ENCODE peak calls at places on chromosomes 13 and 19, in nine cellular contexts. H, D, P, V, S, R, L, M and Y are unnamed samples.

GRCh38 chr13:72208112-72208645 is 341.2 kb upstream of the DACH1 start:
- DNase-seq in V (no peak), L (no peak), H (no peak), P (no peak), D (no peak), S (no peak), R (no peak), M (no peak), Y (no peak)

GRCh38 chr19:33802801-33803200 is 6.1 kb downstream of the KCTD15 start:
- DNase-seq in D (no peak), R (no peak), V (no peak), P (no peak), M (no peak), L (no peak), H (no peak), S (no peak), Y (no peak)

GRCh38 chr19:17091758-17092333 is 16.3 kb downstream of the MYO9B start:
- DNase-seq in M (no peak), P (no peak), R (peak; percentile 43), L (no peak), H (peak; percentile 84), V (no peak), S (no peak), D (no peak), Y (no peak)

GRCh38 chr13:66195238-66195637 is 1034.9 kb downstream of the PCDH9 start:
- DNase-seq in L (no peak), D (no peak), V (no peak), S (no peak), R (no peak), M (no peak), P (no peak), H (no peak), Y (no peak)

GRCh38 chr19:7492142-7493055 is 3.6 kb upstream of the PEX11G start:
- DNase-seq in M (no peak), S (peak; percentile 78), D (no peak), V (no peak), L (no peak), R (no peak), H (no peak), P (no peak), Y (no peak)

GRCh38 chr13:94667190-94667589 is 45.2 kb downstream of the SOX21 start:
- DNase-seq in P (no peak), H (no peak), R (no peak), L (no peak), D (no peak), M (no peak), V (no peak), S (no peak), Y (no peak)

GRCh38 chr13:37049810-37050209 is 9.7 kb downstream of the SUPT20H start:
- DNase-seq in L (no peak), V (no peak), D (no peak), R (no peak), M (no peak), P (no peak), H (no peak), S (no peak), Y (no peak)

GRCh38 chr13:21234537-21234936 is 58.1 kb downstream of the MRPL57 start:
- DNase-seq in R (no peak), M (peak; percentile 16), S (no peak), P (no peak), D (no peak), V (no peak), L (no peak), H (no peak), Y (no peak)

GRCh38 chr13:109012115-109012514 is 382.7 kb downstream of the MYO16 start:
- DNase-seq in M (no peak), H (no peak), P (no peak), D (no peak), S (no peak), V (no peak), R (no peak), L (peak; percentile 65), Y (no peak)

GRCh38 chr19:4589579-4590410 is 30.3 kb upstream of the SEMA6B start:
- DNase-seq in M (no peak), S (no peak), L (peak; percentile 75), P (no peak), H (no peak), D (no peak), R (no peak), V (no peak), Y (no peak)

GRCh38 chr19:11247391-11247790 is 8.0 kb downstream of the ANGPTL8 start:
- DNase-seq in L (no peak), V (peak; percentile 49), M (peak; percentile 94), H (no peak), R (no peak), S (peak; percentile 88), D (no peak), P (peak; percentile 51), Y (no peak)

GRCh38 chr19:6271251-6271650 is 8.5 kb downstream of the MLLT1 start:
- DNase-seq in R (no peak), D (no peak), M (no peak), S (no peak), L (peak; percentile 80), H (no peak), P (peak; percentile 28), V (peak; percentile 59), Y (no peak)

GRCh38 chr13:31947105-31947504 is 84.5 kb upstream of the FRY start:
- DNase-seq in V (no peak), H (no peak), L (no peak), S (no peak), R (no peak), M (no peak), D (no peak), P (no peak), Y (no peak)

GRCh38 chr19:14563989-14564650 is 7.7 kb downstream of the NDUFB7 start:
- DNase-seq in D (no peak), M (no peak), H (no peak), V (no peak), S (peak; percentile 21), P (no peak), L (peak; percentile 98), R (no peak), Y (no peak)

GRCh38 chr13:106568225-106569003 is 477 bp upstream of the ARGLU1 start:
- DNase-seq in S (no peak), D (no peak), V (no peak), M (no peak), P (no peak), H (no peak), R (no peak), L (no peak), Y (no peak)

GRCh38 chr13:113860579-113861432 is 3.1 kb downstream of the GAS6 start:
- DNase-seq in R (peak; percentile 82), S (peak; percentile 51), M (peak; percentile 16), V (peak; percentile 75), H (peak; percentile 66), L (peak; percentile 94), P (no peak), D (peak; percentile 41), Y (no peak)

DNA sequence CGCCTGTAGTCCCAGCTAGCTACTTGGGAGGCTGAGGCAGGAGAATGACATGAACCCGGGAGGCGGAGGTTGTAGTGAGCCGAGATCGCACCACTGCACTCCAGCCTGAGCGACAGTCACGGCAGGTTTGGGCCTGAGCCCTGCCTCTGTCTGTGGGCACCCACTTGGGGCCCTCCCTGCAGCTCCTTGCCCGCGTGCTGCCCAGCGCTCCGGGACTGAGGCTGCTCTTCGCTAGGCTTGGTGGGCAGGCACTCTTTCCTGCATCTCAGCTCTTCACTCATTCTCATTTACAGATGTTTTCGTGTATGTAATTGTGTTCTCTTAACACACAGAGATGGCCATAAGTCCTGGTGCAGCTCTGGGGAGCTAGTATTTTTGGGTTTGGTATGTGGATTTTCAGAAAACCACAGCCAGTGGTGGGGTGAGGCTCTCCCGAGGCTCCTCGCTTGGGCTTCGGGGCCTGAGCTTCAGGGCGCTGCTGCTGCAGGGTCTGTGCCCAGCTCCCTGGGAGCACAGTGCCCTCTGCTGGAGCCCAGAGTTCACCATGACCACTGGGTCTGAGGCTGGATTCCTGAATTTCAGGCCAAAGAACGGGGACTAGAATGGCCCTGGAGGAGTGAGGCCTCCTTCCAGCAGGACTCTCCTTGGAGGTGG is 15.2 kb downstream of the UPF1 start:
- DNase-seq in M (peak; percentile 77), V (peak; percentile 84), L (peak; percentile 93), H (peak; percentile 85), S (peak; percentile 84), R (peak; percentile 80), D (peak; percentile 80), P (peak; percentile 80), Y (no peak)
- H3K4me1 ChIP-seq in M (peaks cover 92% of the 10 kb centered on the region), V (peaks cover 48% of the 10 kb centered on the region), L (peaks cover 5% of the 10 kb centered on the region), H (peaks cover 81% of the 10 kb centered on the region), S (peaks cover 4% of the 10 kb centered on the region), R (peaks cover 83% of the 10 kb centered on the region), D (peaks cover 18% of the 10 kb centered on the region), P (peaks cover 35% of the 10 kb centered on the region), Y (peaks cover 95% of the 10 kb centered on the region)

GRCh38 chr19:472005-472858 is 11.4 kb upstream of the SHC2 start:
- DNase-seq in M (no peak), H (no peak), L (no peak), R (no peak), S (no peak), P (no peak), D (no peak), V (no peak), Y (no peak)
- H3K4me1 ChIP-seq in M (peaks cover 12% of the 10 kb centered on the region), H (no peaks in the 10 kb centered on the region), L (no peaks in the 10 kb centered on the region), R (no peaks in the 10 kb centered on the region), S (no peaks in the 10 kb centered on the region), P (no peaks in the 10 kb centered on the region), D (no peaks in the 10 kb centered on the region), V (no peaks in the 10 kb centered on the region), Y (no peaks in the 10 kb centered on the region)

GRCh38 chr13:23377603-23378002 is 55.9 kb downstream of the SACS start:
- DNase-seq in H (no peak), P (no peak), M (no peak), L (no peak), S (no peak), V (no peak), R (no peak), D (no peak), Y (no peak)
- H3K4me1 ChIP-seq in H (peaks cover 33% of the 10 kb centered on the region), P (peaks cover 16% of the 10 kb centered on the region), M (peaks cover 48% of the 10 kb centered on the region), L (no peaks in the 10 kb centered on the region), S (peaks cover 4% of the 10 kb centered on the region), V (peaks cover 7% of the 10 kb centered on the region), R (no peaks in the 10 kb centered on the region), D (no peaks in the 10 kb centered on the region), Y (peaks cover 26% of the 10 kb centered on the region)

GRCh38 chr13:33206945-33207615 is 78.5 kb downstream of the STARD13 start:
- DNase-seq in S (no peak), V (no peak), P (no peak), D (no peak), R (no peak), H (no peak), L (no peak), M (no peak), Y (no peak)
- H3K4me1 ChIP-seq in S (peaks cover 17% of the 10 kb centered on the region), V (peaks cover 10% of the 10 kb centered on the region), P (peaks cover 25% of the 10 kb centered on the region), D (peaks cover 44% of the 10 kb centered on the region), R (peaks cover 42% of the 10 kb centered on the region), H (peaks cover 61% of the 10 kb centered on the region), L (peaks cover 19% of the 10 kb centered on the region), M (peaks cover 73% of the 10 kb centered on the region), Y (peaks cover 54% of the 10 kb centered on the region)